ENCODE peak calls at places on chromosome 13, in five cellular contexts. One of them, this sample, is unnamed.

GRCh38 chr13:98599502-98600328 is 22.8 kb upstream of the STK24 start:
- DNase-seq in coronary artery: no peak
- DNase-seq in IMR-90: peak; percentile 9
- DNase-seq in neural crest cell: no peak
- DNase-seq in uterus: no peak
- DNase-seq in this sample: no peak

GRCh38 chr13:29676941-29677452 is 81.5 kb upstream of the SLC7A1 start:
- DNase-seq in coronary artery: no peak
- DNase-seq in neural crest cell: no peak
- DNase-seq in IMR-90: peak; percentile 2
- DNase-seq in uterus: no peak
- DNase-seq in this sample: no peak

GRCh38 chr13:89490661-89491060 is 1819.5 kb downstream of the SLITRK5 start:
- DNase-seq in neural crest cell: no peak
- DNase-seq in IMR-90: no peak
- DNase-seq in coronary artery: no peak
- DNase-seq in uterus: no peak
- DNase-seq in this sample: no peak

GRCh38 chr13:89061821-89062220 is 1390.7 kb downstream of the SLITRK5 start:
- DNase-seq in uterus: no peak
- DNase-seq in coronary artery: no peak
- DNase-seq in IMR-90: no peak
- DNase-seq in neural crest cell: no peak
- DNase-seq in this sample: no peak

GRCh38 chr13:53143757-53144320 is 115.2 kb downstream of the OLFM4 start:
- DNase-seq in coronary artery: no peak
- DNase-seq in neural crest cell: no peak
- DNase-seq in IMR-90: no peak
- DNase-seq in uterus: no peak
- DNase-seq in this sample: no peak

GRCh38 chr13:75153834-75154233 is 328.1 kb downstream of the TBC1D4 start:
- DNase-seq in coronary artery: no peak
- DNase-seq in neural crest cell: no peak
- DNase-seq in IMR-90: no peak
- DNase-seq in uterus: no peak
- DNase-seq in this sample: no peak

GRCh38 chr13:113860579-113861432 is 3.1 kb downstream of the GAS6 start:
- DNase-seq in neural crest cell: no peak
- DNase-seq in coronary artery: peak; percentile 73
- DNase-seq in IMR-90: no peak
- DNase-seq in uterus: peak; percentile 60
- DNase-seq in this sample: peak; percentile 85

GRCh38 chr13:95153647-95154405 is 147.4 kb downstream of the ABCC4 start:
- DNase-seq in IMR-90: peak; percentile 21
- DNase-seq in neural crest cell: no peak
- DNase-seq in coronary artery: no peak
- DNase-seq in uterus: no peak
- DNase-seq in this sample: no peak

GRCh38 chr13:52141299-52141698 is 12.4 kb upstream of the NEK5 start:
- DNase-seq in uterus: no peak
- DNase-seq in neural crest cell: no peak
- DNase-seq in IMR-90: no peak
- DNase-seq in coronary artery: no peak
- DNase-seq in this sample: no peak

GRCh38 chr13:114099918-114100445 is 32.4 kb downstream of the RASA3 start:
- DNase-seq in IMR-90: peak; percentile 44
- DNase-seq in coronary artery: no peak
- DNase-seq in neural crest cell: no peak
- DNase-seq in uterus: peak; percentile 27
- DNase-seq in this sample: no peak

GRCh38 chr13:82257790-82258507 is 1624.3 kb downstream of the SLITRK1 start:
- DNase-seq in IMR-90: no peak
- DNase-seq in neural crest cell: no peak
- DNase-seq in uterus: no peak
- DNase-seq in coronary artery: no peak
- DNase-seq in this sample: no peak

GRCh38 chr13:101942535-101943157 is 459.2 kb downstream of the FGF14 start:
- DNase-seq in coronary artery: no peak
- DNase-seq in neural crest cell: no peak
- DNase-seq in IMR-90: no peak
- DNase-seq in uterus: no peak
- DNase-seq in this sample: no peak

GRCh38 chr13:23470706-23471610 is 37.5 kb upstream of the SACS start:
- DNase-seq in uterus: no peak
- DNase-seq in coronary artery: no peak
- DNase-seq in neural crest cell: no peak
- DNase-seq in IMR-90: no peak
- DNase-seq in this sample: no peak

GRCh38 chr13:59603646-59604045 is 560.1 kb downstream of the DIAPH3 start:
- DNase-seq in IMR-90: no peak
- DNase-seq in coronary artery: no peak
- DNase-seq in uterus: no peak
- DNase-seq in neural crest cell: no peak
- DNase-seq in this sample: no peak

GRCh38 chr13:32829676-32830091 is 186.5 kb upstream of the KL start:
- DNase-seq in IMR-90: peak; percentile 77
- DNase-seq in coronary artery: no peak
- DNase-seq in uterus: no peak
- DNase-seq in neural crest cell: no peak
- DNase-seq in this sample: no peak

GRCh38 chr13:96112936-96113335 is 23.0 kb downstream of the HS6ST3 start:
- DNase-seq in coronary artery: no peak
- DNase-seq in uterus: no peak
- DNase-seq in neural crest cell: no peak
- DNase-seq in IMR-90: no peak
- DNase-seq in this sample: no peak

GRCh38 chr13:111342716-111343115 is 22.3 kb downstream of the TEX29 start:
- DNase-seq in coronary artery: no peak
- DNase-seq in uterus: no peak
- DNase-seq in IMR-90: no peak
- DNase-seq in neural crest cell: no peak
- DNase-seq in this sample: no peak

GRCh38 chr13:31012285-31013024 is 80.0 kb downstream of the TEX26 start:
- DNase-seq in coronary artery: no peak
- DNase-seq in neural crest cell: no peak
- DNase-seq in IMR-90: peak; percentile 46
- DNase-seq in uterus: no peak
- DNase-seq in this sample: no peak

GRCh38 chr13:76992548-76993001 is 694 bp downstream of the CLN5 start:
- DNase-seq in uterus: peak; percentile 30
- DNase-seq in coronary artery: no peak
- DNase-seq in neural crest cell: no peak
- DNase-seq in IMR-90: peak; percentile 23
- DNase-seq in this sample: peak; percentile 25

GRCh38 chr13:94195715-94196114 is 283.8 kb downstream of the DCT start:
- DNase-seq in neural crest cell: no peak
- DNase-seq in IMR-90: peak; percentile 96
- DNase-seq in uterus: no peak
- DNase-seq in coronary artery: no peak
- DNase-seq in this sample: no peak

DNA sequence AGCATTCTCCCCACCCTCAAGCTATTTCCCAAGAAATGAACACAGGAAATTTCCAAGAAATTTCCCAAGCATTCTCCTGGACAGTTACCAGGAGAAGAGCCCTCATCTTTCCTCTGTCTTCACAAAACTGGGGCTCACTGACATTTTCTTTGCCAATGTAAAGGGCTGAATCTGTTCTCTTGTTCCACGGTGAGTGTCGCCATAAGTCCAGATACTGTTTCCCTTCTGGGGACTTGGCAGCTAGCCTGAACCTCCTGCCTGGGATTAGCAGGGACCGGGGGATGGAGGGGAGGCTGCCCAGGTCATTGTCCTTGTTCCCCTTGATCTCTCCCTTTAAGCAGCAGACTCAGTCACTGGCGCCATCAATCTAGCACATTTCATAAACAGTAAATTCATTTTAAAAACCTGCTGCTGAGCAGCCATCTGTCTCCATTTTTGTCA is 172.8 kb downstream of the DNAJC15 start:
- DNase-seq in IMR-90: peak; percentile 8
- DNase-seq in neural crest cell: no peak
- DNase-seq in uterus: peak; percentile 46
- DNase-seq in coronary artery: no peak
- DNase-seq in this sample: peak; percentile 61
- TF ChIP-seq CTCF in IMR-90: no peak
- TF ChIP-seq CTCF in neural crest cell: no peak
- TF ChIP-seq CTCF in uterus: no peak
- TF ChIP-seq CTCF in coronary artery: no peak
- TF ChIP-seq CTCF in this sample: no peak

GRCh38 chr13:103282571-103283450 is 216.6 kb upstream of the SLC10A2 start:
- DNase-seq in neural crest cell: no peak
- DNase-seq in IMR-90: peak; percentile 49
- DNase-seq in coronary artery: no peak
- DNase-seq in uterus: no peak
- DNase-seq in this sample: no peak
- TF ChIP-seq CTCF in neural crest cell: no peak
- TF ChIP-seq CTCF in IMR-90: no peak
- TF ChIP-seq CTCF in coronary artery: no peak
- TF ChIP-seq CTCF in uterus: no peak
- TF ChIP-seq CTCF in this sample: no peak

DNA sequence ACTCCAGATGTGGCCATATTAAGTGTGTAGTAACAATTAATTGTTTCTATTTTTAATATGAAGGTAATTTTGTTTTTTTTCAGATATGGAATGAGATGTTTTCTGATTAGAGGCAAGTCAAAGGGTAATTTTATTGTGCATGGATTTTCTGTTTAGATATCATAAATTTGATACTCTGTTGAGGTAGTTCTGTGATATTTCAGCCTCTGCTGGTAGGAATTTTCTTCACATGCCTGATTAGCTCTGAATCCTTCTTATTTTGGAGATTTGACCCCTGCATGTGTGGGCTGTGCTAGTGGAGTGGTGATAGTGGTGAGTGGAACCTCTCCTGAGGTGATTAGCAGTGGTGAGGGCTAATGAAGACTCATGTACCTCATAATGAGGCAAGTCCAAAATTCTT is 301.4 kb downstream of the GPC5 start:
- DNase-seq in coronary artery: no peak
- DNase-seq in uterus: no peak
- DNase-seq in neural crest cell: no peak
- DNase-seq in IMR-90: no peak
- DNase-seq in this sample: no peak
- TF ChIP-seq CTCF in coronary artery: no peak
- TF ChIP-seq CTCF in uterus: no peak
- TF ChIP-seq CTCF in neural crest cell: peak; percentile 33
- TF ChIP-seq CTCF in IMR-90: no peak
- TF ChIP-seq CTCF in this sample: no peak

DNA sequence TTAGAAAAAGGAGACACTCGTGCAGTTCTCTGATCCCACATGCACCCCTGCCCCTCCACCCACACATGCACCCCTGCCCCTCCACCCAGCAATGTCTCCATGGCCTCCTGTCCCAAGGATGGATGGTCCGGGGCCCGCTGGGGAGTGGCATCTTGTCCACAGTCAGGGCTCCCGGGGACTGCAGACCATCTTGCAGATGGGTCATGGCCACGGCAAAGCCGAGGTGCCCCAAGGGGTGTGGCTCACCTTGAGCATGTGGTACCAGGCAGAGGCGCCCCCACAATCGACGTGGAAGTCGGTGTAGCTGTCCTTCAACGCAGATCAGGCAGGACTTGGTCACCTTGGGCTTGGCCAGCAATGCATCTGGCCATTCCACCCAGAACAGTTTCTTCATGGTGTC is 216.7 kb downstream of the TUBA3C start:
- DNase-seq in uterus: no peak
- DNase-seq in neural crest cell: no peak
- DNase-seq in coronary artery: no peak
- DNase-seq in IMR-90: no peak
- DNase-seq in this sample: no peak
- TF ChIP-seq CTCF in uterus: no peak
- TF ChIP-seq CTCF in neural crest cell: no peak
- TF ChIP-seq CTCF in coronary artery: no peak
- TF ChIP-seq CTCF in IMR-90: no peak
- TF ChIP-seq CTCF in this sample: no peak

GRCh38 chr13:84455143-84455905 is 573.0 kb upstream of the SLITRK1 start:
- DNase-seq in coronary artery: no peak
- DNase-seq in uterus: no peak
- DNase-seq in neural crest cell: no peak
- DNase-seq in IMR-90: no peak
- DNase-seq in this sample: no peak
- TF ChIP-seq CTCF in coronary artery: no peak
- TF ChIP-seq CTCF in uterus: no peak
- TF ChIP-seq CTCF in neural crest cell: peak; percentile 15
- TF ChIP-seq CTCF in IMR-90: no peak
- TF ChIP-seq CTCF in this sample: no peak

GRCh38 chr13:38417241-38417640 is 67.6 kb downstream of the UFM1 start:
- DNase-seq in neural crest cell: no peak
- DNase-seq in uterus: no peak
- DNase-seq in IMR-90: no peak
- DNase-seq in coronary artery: no peak
- DNase-seq in this sample: no peak

GRCh38 chr13:38415233-38415632 is 65.6 kb downstream of the UFM1 start:
- DNase-seq in IMR-90: no peak
- DNase-seq in neural crest cell: no peak
- DNase-seq in coronary artery: no peak
- DNase-seq in uterus: no peak
- DNase-seq in this sample: no peak

GRCh38 chr13:38417727-38418126 is 68.1 kb downstream of the UFM1 start:
- DNase-seq in neural crest cell: no peak
- DNase-seq in uterus: no peak
- DNase-seq in IMR-90: peak; percentile 1
- DNase-seq in coronary artery: no peak
- DNase-seq in this sample: no peak

GRCh38 chr13:38419312-38419873 is 69.7 kb downstream of the UFM1 start:
- DNase-seq in uterus: no peak
- DNase-seq in coronary artery: no peak
- DNase-seq in neural crest cell: no peak
- DNase-seq in IMR-90: no peak
- DNase-seq in this sample: no peak

DNA sequence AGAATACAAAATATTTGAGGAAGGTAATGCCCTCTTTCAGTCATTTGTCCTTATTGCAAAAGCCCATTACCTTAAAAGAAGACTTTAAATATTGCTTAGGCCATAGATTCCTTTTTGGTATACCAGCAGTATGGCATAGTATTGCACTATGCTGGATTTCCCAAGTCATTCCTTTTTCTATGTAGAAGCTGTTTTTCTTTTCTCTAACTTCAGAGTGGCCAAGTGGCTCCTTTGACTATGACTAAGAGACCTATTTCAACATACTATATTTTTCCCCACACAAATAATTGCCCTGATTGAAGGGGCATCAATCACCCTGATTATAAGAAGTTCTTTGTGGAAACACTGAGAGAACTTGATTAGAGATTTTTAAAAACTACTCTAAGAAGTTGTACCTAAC is 68.6 kb downstream of the UFM1 start:
- DNase-seq in uterus: no peak
- DNase-seq in IMR-90: no peak
- DNase-seq in coronary artery: no peak
- DNase-seq in neural crest cell: no peak
- DNase-seq in this sample: no peak
- TF ChIP-seq CTCF in uterus: no peak
- TF ChIP-seq CTCF in IMR-90: no peak
- TF ChIP-seq CTCF in coronary artery: no peak
- TF ChIP-seq CTCF in neural crest cell: no peak
- TF ChIP-seq CTCF in this sample: no peak

GRCh38 chr13:97288486-97288900 is 66.4 kb downstream of the MBNL2 start:
- DNase-seq in coronary artery: no peak
- DNase-seq in neural crest cell: no peak
- DNase-seq in uterus: no peak
- DNase-seq in IMR-90: no peak
- DNase-seq in this sample: no peak
- TF ChIP-seq CTCF in coronary artery: no peak
- TF ChIP-seq CTCF in neural crest cell: no peak
- TF ChIP-seq CTCF in uterus: no peak
- TF ChIP-seq CTCF in IMR-90: no peak
- TF ChIP-seq CTCF in this sample: no peak

This sample was measured in ovary.